ENCODE peak calls at places on chromosomes 11 and 22, in six cellular contexts. S is left ventricle myocardium inferior; C is cardiac muscle cell; G is CD4-positive, CD25-positive, alpha-beta regulatory T cell; M is naive thymus-derived CD4-positive, alpha-beta T cell; D is ovary. Z is an unnamed sample.

GRCh38 chr22:17964647-17965046 is 59.7 kb downstream of the MICAL3 start:
- DNase-seq in C (no peak), M (no peak), G (no peak), D (no peak), S (no peak), Z (no peak)

GRCh38 chr11:45967506-45967905 is 45.0 kb downstream of the LARGE2 start:
- DNase-seq in S (no peak), D (no peak), C (no peak), G (no peak), M (no peak), Z (no peak)

GRCh38 chr11:73141309-73142127 is 600 bp downstream of the FCHSD2 start:
- DNase-seq in D (peak; percentile 85), G (peak; percentile 70), C (peak; percentile 87), M (peak; percentile 51), S (peak; percentile 83), Z (peak; percentile 84)

GRCh38 chr11:32333335-32333991 is 101.9 kb downstream of the WT1 start:
- DNase-seq in G (peak; percentile 11), M (no peak), C (peak; percentile 38), D (peak; percentile 78), S (peak; percentile 42), Z (peak; percentile 56)

GRCh38 chr11:45857834-45858492 is 10.7 kb downstream of the CRY2 start:
- DNase-seq in M (no peak), G (no peak), D (peak; percentile 55), C (peak; percentile 61), S (peak; percentile 51), Z (no peak)

GRCh38 chr11:104898685-104899013 is 389 bp upstream of the CASP12 start:
- DNase-seq in S (no peak), D (no peak), M (no peak), G (no peak), C (no peak), Z (no peak)

GRCh38 chr22:17920145-17920605 is 104.2 kb downstream of the MICAL3 start:
- DNase-seq in G (no peak), C (peak; percentile 91), D (peak; percentile 64), M (no peak), S (peak; percentile 76), Z (peak; percentile 68)

GRCh38 chr11:111441443-111441842 is 62.4 kb upstream of the POU2AF1 start:
- DNase-seq in G (peak; percentile 16), S (no peak), C (no peak), M (no peak), D (no peak), Z (no peak)

GRCh38 chr11:121829159-121829643 is 286.8 kb downstream of the BLID start:
- DNase-seq in G (no peak), M (no peak), D (no peak), S (no peak), C (no peak), Z (no peak)

GRCh38 chr11:45028921-45029680 is 78.4 kb upstream of the TP53I11 start:
- DNase-seq in C (no peak), M (no peak), S (peak; percentile 44), D (no peak), G (no peak), Z (peak; percentile 28)

GRCh38 chr22:45865561-45866397 is 111.2 kb downstream of the WNT7B start:
- DNase-seq in M (no peak), C (no peak), G (no peak), S (no peak), D (peak; percentile 32), Z (no peak)

DNA sequence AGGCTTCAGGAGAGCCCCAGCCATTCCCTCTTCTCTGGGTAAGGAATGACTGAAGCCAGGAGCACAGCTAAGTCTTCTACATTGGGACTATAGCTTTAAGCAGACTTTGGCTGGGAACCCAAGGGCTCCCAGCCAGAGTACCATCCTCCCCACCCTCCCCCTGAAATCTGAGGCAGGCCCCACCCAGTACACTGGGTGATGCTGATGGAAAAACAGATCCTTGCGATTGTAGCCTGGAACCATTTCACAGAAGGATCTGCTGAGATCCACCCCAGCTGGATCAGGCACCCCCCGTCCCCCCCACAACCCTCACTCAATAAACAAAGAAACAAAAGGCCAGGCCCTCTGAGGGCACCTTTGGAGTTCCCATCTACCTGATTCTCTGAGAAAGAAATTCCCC is 39.8 kb downstream of the IL18BP start:
- DNase-seq in S (peak; percentile 67), C (no peak), M (no peak), D (peak; percentile 76), G (no peak), Z (peak; percentile 54)
- H3K4me3 ChIP-seq in S (peak overlapping the region; percentile 76), C (peak overlapping the region; percentile 65), M (peak overlapping the region; percentile 89), D (peak overlapping the region; percentile 57), G (peak overlapping the region; percentile 90), Z (peak overlapping the region; percentile 41)

GRCh38 chr11:75558939-75559843 is 2.9 kb upstream of the SERPINH1 start:
- DNase-seq in D (peak; percentile 79), M (no peak), S (no peak), C (peak; percentile 77), G (no peak), Z (peak; percentile 62)

GRCh38 chr11:75560644-75561043 is 1.4 kb upstream of the SERPINH1 start:
- DNase-seq in C (no peak), M (no peak), G (no peak), D (no peak), S (no peak), Z (no peak)

GRCh38 chr11:75555079-75555811 is 6.8 kb upstream of the SERPINH1 start:
- DNase-seq in C (no peak), M (no peak), D (no peak), S (no peak), G (no peak), Z (no peak)

GRCh38 chr11:75554258-75555022 is 7.6 kb upstream of the SERPINH1 start:
- DNase-seq in D (peak; percentile 99), S (peak; percentile 94), G (no peak), M (no peak), C (peak; percentile 92), Z (peak; percentile 27)

GRCh38 chr11:75557649-75558494 is 4.2 kb upstream of the SERPINH1 start:
- DNase-seq in C (no peak), G (no peak), S (no peak), M (no peak), D (peak; percentile 81), Z (no peak)
- H3K27ac ChIP-seq in C (peak overlapping the region; percentile 95), G (no peak overlapping the region), S (peak overlapping the region; percentile 100), M (no peak overlapping the region), D (peak overlapping the region; percentile 100), Z (peak overlapping the region; percentile 71)

DNA sequence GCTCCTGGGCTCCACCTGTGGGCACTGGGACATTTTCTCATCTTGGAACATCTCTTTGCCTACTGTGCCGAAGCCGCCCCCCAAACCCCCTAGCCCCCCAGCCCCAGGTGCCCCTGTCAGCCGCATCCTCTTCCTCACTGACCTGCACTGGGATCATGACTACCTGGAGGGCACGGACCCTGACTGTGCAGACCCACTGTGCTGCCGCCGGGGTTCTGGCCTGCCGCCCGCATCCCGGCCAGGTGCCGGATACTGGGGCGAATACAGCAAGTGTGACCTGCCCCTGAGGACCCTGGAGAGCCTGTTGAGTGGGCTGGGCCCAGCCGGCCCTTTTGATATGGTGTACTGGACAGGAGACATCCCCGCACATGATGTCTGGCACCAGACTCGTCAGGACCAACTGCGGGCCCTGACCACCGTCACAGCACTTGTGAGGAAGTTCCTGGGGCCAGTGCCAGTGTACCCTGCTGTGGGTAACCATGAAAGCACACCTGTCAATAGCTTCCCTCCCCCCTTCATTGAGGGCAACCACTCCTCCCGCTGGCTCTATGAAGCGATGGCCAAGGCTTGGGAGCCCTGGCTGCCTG is 1.4 kb downstream of the SMPD1 start:
- DNase-seq in S (no peak), M (no peak), D (no peak), C (no peak), G (no peak), Z (no peak)
- H3K4me3 ChIP-seq in S (peak overlapping the region; percentile 93), M (peak overlapping the region; percentile 94), D (no peak overlapping the region), C (no peak overlapping the region), G (peak overlapping the region; percentile 86), Z (peak overlapping the region; percentile 82)

DNA sequence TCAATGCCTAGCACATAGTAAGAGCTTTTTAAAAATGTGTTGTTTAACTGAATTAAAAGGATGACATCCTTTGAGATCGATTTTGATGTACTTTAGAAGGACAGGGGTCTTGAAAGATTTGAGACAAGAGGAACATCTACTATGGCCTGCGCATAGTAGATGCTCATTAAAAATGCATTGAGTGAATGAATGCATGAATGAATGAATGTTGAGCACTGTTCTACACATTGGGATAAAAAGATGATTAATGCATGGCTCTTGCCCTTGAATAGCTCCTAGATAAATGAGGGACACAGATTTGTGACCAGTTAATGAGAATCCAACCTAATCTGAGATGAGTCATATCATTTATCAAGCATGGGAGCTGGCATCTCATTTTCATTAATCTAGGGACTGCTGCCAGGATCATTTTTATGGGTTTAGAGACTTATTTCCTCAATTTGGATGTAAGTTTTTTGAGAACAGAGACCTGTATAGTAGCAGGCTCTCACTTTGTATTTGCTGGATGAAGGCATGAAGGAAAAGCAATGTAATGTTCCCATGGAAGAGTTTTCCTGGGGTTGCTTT is 176.0 kb upstream of the BDNF start:
- DNase-seq in D (no peak), C (no peak), G (no peak), S (no peak), M (no peak), Z (no peak)
- H3K27ac ChIP-seq in D (no peak overlapping the region), C (no peak overlapping the region), G (no peak overlapping the region), S (no peak overlapping the region), M (no peak overlapping the region), Z (no peak overlapping the region)

GRCh38 chr11:124717786-124718634 is 21.7 kb upstream of the NRGN start:
- DNase-seq in S (peak; percentile 56), M (no peak), G (no peak), C (peak; percentile 27), D (peak; percentile 40), Z (no peak)

GRCh38 chr11:124716596-124716995 is 23.1 kb upstream of the NRGN start:
- DNase-seq in S (no peak), C (no peak), G (no peak), D (no peak), M (no peak), Z (no peak)

GRCh38 chr11:124719534-124719933 is 20.2 kb upstream of the NRGN start:
- DNase-seq in M (no peak), C (no peak), G (no peak), D (no peak), S (no peak), Z (no peak)

GRCh38 chr11:124718801-124719200 is 20.9 kb upstream of the NRGN start:
- DNase-seq in G (no peak), C (no peak), D (no peak), M (no peak), S (no peak), Z (no peak)

DNA sequence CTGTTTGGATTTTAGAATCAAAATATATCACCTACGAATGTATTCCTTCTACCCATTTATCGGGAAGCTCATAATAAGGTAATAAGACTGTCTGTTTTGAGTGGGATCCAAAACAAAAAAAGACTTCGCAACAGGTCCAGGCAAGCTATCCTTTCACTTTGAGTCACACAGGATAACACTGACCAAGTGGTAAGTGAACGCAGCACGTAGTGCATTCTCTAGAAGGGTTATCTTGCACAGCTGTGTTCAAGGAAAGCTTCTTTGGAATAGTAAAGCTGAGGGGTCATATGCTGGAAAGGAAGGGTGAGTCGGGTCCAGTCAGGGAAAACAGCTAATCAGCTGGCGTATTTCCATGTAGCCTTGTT is 22.3 kb upstream of the NRGN start:
- DNase-seq in M (no peak), C (no peak), G (no peak), S (no peak), D (no peak), Z (no peak)
- H3K4me3 ChIP-seq in M (peak overlapping the region; percentile 48), C (no peak overlapping the region), G (no peak overlapping the region), S (peak overlapping the region; percentile 68), D (no peak overlapping the region), Z (no peak overlapping the region)

GRCh38 chr22:42887523-42888507 is 30.7 kb upstream of the ARFGAP3 start:
- DNase-seq in C (no peak), S (no peak), G (no peak), D (no peak), M (no peak), Z (peak; percentile 81)
- H3K27ac ChIP-seq in C (no peak overlapping the region), S (no peak overlapping the region), G (no peak overlapping the region), D (no peak overlapping the region), M (no peak overlapping the region), Z (no peak overlapping the region)

Z was measured in Peyer's patch.